ENCODE peak calls at places on chromosome 21, in five cellular contexts. One of them, this sample, is unnamed.

GRCh38 chr21:45982758-45983731 is 1.5 kb downstream of the COL6A1 start:
- DNase-seq in A549: no peak
- DNase-seq in suprapubic skin: peak; percentile 79
- DNase-seq in prostate gland: no peak
- DNase-seq in breast epithelium: peak; percentile 51
- DNase-seq in this sample: no peak

GRCh38 chr21:38267136-38267535 is 10.3 kb downstream of the KCNJ15 start:
- DNase-seq in A549: no peak
- DNase-seq in suprapubic skin: no peak
- DNase-seq in prostate gland: no peak
- DNase-seq in breast epithelium: no peak
- DNase-seq in this sample: no peak

GRCh38 chr21:37208741-37209225 is 58.4 kb downstream of the VPS26C start:
- DNase-seq in A549: no peak
- DNase-seq in suprapubic skin: no peak
- DNase-seq in prostate gland: no peak
- DNase-seq in breast epithelium: no peak
- DNase-seq in this sample: no peak

GRCh38 chr21:37582613-37583012 is 216.0 kb downstream of the DYRK1A start:
- DNase-seq in A549: peak; percentile 33
- DNase-seq in suprapubic skin: no peak
- DNase-seq in prostate gland: peak; percentile 12
- DNase-seq in breast epithelium: no peak
- DNase-seq in this sample: no peak

GRCh38 chr21:38993561-38993960 is 187.8 kb downstream of the ETS2 start:
- DNase-seq in A549: peak; percentile 15
- DNase-seq in suprapubic skin: no peak
- DNase-seq in prostate gland: peak; percentile 89
- DNase-seq in breast epithelium: no peak
- DNase-seq in this sample: peak; percentile 78

GRCh38 chr21:33870768-33871167 is 44.8 kb downstream of the ATP5PO start:
- DNase-seq in A549: no peak
- DNase-seq in suprapubic skin: no peak
- DNase-seq in prostate gland: no peak
- DNase-seq in breast epithelium: no peak
- DNase-seq in this sample: no peak

GRCh38 chr21:31180256-31181088 is 142.2 kb upstream of the KRTAP19-8 start:
- DNase-seq in A549: peak; percentile 9
- DNase-seq in suprapubic skin: no peak
- DNase-seq in prostate gland: no peak
- DNase-seq in breast epithelium: no peak
- DNase-seq in this sample: peak; percentile 39

GRCh38 chr21:21921410-21922232 is 923.4 kb downstream of the NCAM2 start:
- DNase-seq in A549: no peak
- DNase-seq in suprapubic skin: no peak
- DNase-seq in prostate gland: no peak
- DNase-seq in breast epithelium: no peak
- DNase-seq in this sample: peak; percentile 9

GRCh38 chr21:43864313-43864805 is 664 bp upstream of the AGPAT3 start:
- DNase-seq in A549: peak; percentile 33
- DNase-seq in suprapubic skin: no peak
- DNase-seq in prostate gland: peak; percentile 49
- DNase-seq in breast epithelium: peak; percentile 67
- DNase-seq in this sample: peak; percentile 41

GRCh38 chr21:43866659-43867331 is 1.8 kb downstream of the AGPAT3 start:
- DNase-seq in A549: no peak
- DNase-seq in suprapubic skin: no peak
- DNase-seq in prostate gland: peak; percentile 33
- DNase-seq in breast epithelium: no peak
- DNase-seq in this sample: no peak

GRCh38 chr21:43864806-43865470 is at the start of gene AGPAT3:
- DNase-seq in A549: no peak
- DNase-seq in suprapubic skin: no peak
- DNase-seq in prostate gland: no peak
- DNase-seq in breast epithelium: no peak
- DNase-seq in this sample: peak; percentile 65

GRCh38 chr21:43866233-43866632 is 1.2 kb downstream of the AGPAT3 start:
- DNase-seq in A549: no peak
- DNase-seq in suprapubic skin: no peak
- DNase-seq in prostate gland: peak; percentile 55
- DNase-seq in breast epithelium: no peak
- DNase-seq in this sample: peak; percentile 55

GRCh38 chr21:43865471-43866181 is 603 bp downstream of the AGPAT3 start:
- DNase-seq in A549: peak; percentile 30
- DNase-seq in suprapubic skin: no peak
- DNase-seq in prostate gland: no peak
- DNase-seq in breast epithelium: no peak
- DNase-seq in this sample: peak; percentile 75
- TF ChIP-seq POLR2A in A549: no peak
- TF ChIP-seq POLR2A in suprapubic skin: no peak
- TF ChIP-seq POLR2A in prostate gland: peak; percentile 19
- TF ChIP-seq POLR2A in breast epithelium: no peak
- TF ChIP-seq POLR2A in this sample: no peak

GRCh38 chr21:41600556-41600955 is 92.6 kb upstream of the TMPRSS2 start:
- DNase-seq in A549: no peak
- DNase-seq in suprapubic skin: no peak
- DNase-seq in prostate gland: no peak
- DNase-seq in breast epithelium: peak; percentile 45
- DNase-seq in this sample: no peak

GRCh38 chr21:41600961-41601572 is 93.1 kb upstream of the TMPRSS2 start:
- DNase-seq in A549: no peak
- DNase-seq in suprapubic skin: peak; percentile 62
- DNase-seq in prostate gland: no peak
- DNase-seq in breast epithelium: peak; percentile 28
- DNase-seq in this sample: no peak

GRCh38 chr21:41601573-41602371 is 93.8 kb upstream of the TMPRSS2 start:
- DNase-seq in A549: no peak
- DNase-seq in suprapubic skin: peak; percentile 56
- DNase-seq in prostate gland: peak; percentile 77
- DNase-seq in breast epithelium: peak; percentile 45
- DNase-seq in this sample: no peak

GRCh38 chr21:41603476-41603875 is 95.5 kb upstream of the TMPRSS2 start:
- DNase-seq in A549: no peak
- DNase-seq in suprapubic skin: no peak
- DNase-seq in prostate gland: no peak
- DNase-seq in breast epithelium: peak; percentile 31
- DNase-seq in this sample: no peak

GRCh38 chr21:41602511-41602910 is 94.6 kb upstream of the TMPRSS2 start:
- DNase-seq in A549: no peak
- DNase-seq in suprapubic skin: peak; percentile 18
- DNase-seq in prostate gland: no peak
- DNase-seq in breast epithelium: peak; percentile 17
- DNase-seq in this sample: no peak
- TF ChIP-seq POLR2A in A549: no peak
- TF ChIP-seq POLR2A in suprapubic skin: no peak
- TF ChIP-seq POLR2A in prostate gland: no peak
- TF ChIP-seq POLR2A in breast epithelium: no peak
- TF ChIP-seq POLR2A in this sample: no peak

GRCh38 chr21:42003051-42003461 is 7.1 kb downstream of the ZBTB21 start:
- DNase-seq in A549: no peak
- DNase-seq in suprapubic skin: no peak
- DNase-seq in prostate gland: no peak
- DNase-seq in breast epithelium: no peak
- DNase-seq in this sample: no peak
- TF ChIP-seq POLR2A in A549: no peak
- TF ChIP-seq POLR2A in suprapubic skin: no peak
- TF ChIP-seq POLR2A in prostate gland: no peak
- TF ChIP-seq POLR2A in breast epithelium: no peak
- TF ChIP-seq POLR2A in this sample: no peak

DNA sequence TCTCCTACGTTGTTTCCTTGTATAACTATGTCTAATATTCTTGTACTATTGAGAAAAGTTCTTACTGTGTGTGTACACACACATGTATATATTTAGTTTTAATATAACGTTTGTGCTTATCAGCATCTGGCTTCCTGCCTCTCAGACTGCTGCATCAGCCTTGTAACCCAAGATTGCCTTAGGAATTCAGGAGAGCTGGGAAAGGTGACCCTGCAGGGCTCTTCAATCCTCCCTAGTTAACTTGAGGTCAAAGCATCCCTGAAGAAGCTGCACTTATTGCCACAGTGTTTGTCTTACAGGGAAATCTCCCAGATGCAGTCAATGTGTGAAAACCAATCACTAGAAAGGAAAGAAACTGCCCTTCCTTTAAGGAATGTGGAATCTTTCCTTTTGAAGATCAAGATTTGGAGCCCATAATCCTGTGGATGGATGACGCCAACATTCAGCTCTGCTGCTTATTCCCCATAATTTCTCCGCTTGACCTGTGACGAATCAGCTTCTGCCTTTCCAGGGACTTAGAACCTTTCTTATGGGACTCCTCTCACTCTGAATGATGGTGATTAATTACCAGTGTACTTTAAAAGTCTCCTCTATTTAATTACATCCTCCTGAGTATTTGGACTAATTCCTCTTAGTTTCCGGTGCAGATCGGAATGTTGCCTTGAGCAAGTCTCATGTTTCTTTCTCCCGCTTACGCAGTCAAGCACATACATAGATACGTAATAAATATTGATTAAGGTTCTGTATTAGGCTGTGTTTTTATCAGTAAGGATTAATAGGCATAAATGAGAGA is 14.4 kb downstream of the ADAMTS5 start:
- DNase-seq in A549: no peak
- DNase-seq in suprapubic skin: no peak
- DNase-seq in prostate gland: no peak
- DNase-seq in breast epithelium: no peak
- DNase-seq in this sample: no peak
- TF ChIP-seq POLR2A in A549: no peak
- TF ChIP-seq POLR2A in suprapubic skin: no peak
- TF ChIP-seq POLR2A in prostate gland: no peak
- TF ChIP-seq POLR2A in breast epithelium: no peak
- TF ChIP-seq POLR2A in this sample: no peak